ENCODE peak calls at places on chromosome 1, in eight cellular contexts. H, X, G, U, E, T, S and D are unnamed samples. For H3K36me3, the result is how much of the 10 kb centered on the place peaks cover.

GRCh38 chr1:77219166-77219887 is at the start of gene PIGK:
- DNase-seq in H (peak), E (peak), S (peak), X (peak), G (peak), T (peak), U (peak), D (peak)

GRCh38 chr1:38780133-38780532 is 79.4 kb downstream of the RRAGC start:
- DNase-seq in E (no peak), X (no peak), G (no peak), S (no peak), T (no peak), U (no peak), H (no peak), D (no peak)

GRCh38 chr1:30329802-30330557 is 393.4 kb downstream of the MATN1 start:
- DNase-seq in E (no peak), X (no peak), S (no peak), U (no peak), H (no peak), G (no peak), T (no peak), D (no peak)

GRCh38 chr1:229101011-229101410 is 169.9 kb upstream of the RAB4A start:
- DNase-seq in E (no peak), X (no peak), S (no peak), G (no peak), T (no peak), U (no peak), H (no peak), D (no peak)

GRCh38 chr1:219710529-219711194 is 97.8 kb upstream of the ZC3H11B start:
- DNase-seq in S (no peak), H (no peak), T (no peak), U (peak), G (no peak), X (no peak), E (no peak), D (peak)

GRCh38 chr1:89826594-89826993 is 5.8 kb downstream of the LRRC8D start:
- DNase-seq in T (no peak), H (no peak), U (no peak), X (no peak), S (no peak), E (no peak), G (no peak), D (peak)

GRCh38 chr1:37605061-37605650 is 9.4 kb upstream of the GNL2 start:
- DNase-seq in U (no peak), H (no peak), T (no peak), G (no peak), E (no peak), S (no peak), X (no peak), D (no peak)

GRCh38 chr1:200880212-200880611 is 7.4 kb downstream of the GPR25 start:
- DNase-seq in G (no peak), S (no peak), E (no peak), X (no peak), H (no peak), T (peak), U (no peak), D (no peak)

GRCh38 chr1:196302981-196303380 is 305.3 kb downstream of the KCNT2 start:
- DNase-seq in G (no peak), T (no peak), X (no peak), U (no peak), E (no peak), H (no peak), S (no peak), D (no peak)

GRCh38 chr1:225736651-225737097 is 41.0 kb upstream of the SRP9 start:
- DNase-seq in U (peak), H (no peak), T (no peak), E (no peak), X (no peak), S (no peak), G (no peak), D (peak)

GRCh38 chr1:21825393-21825792 is 13.3 kb downstream of the LDLRAD2 start:
- DNase-seq in X (peak), H (no peak), S (no peak), E (no peak), T (no peak), U (no peak), G (no peak), D (no peak)

GRCh38 chr1:191579019-191579418 is 579.2 kb upstream of the RGS18 start:
- DNase-seq in H (no peak), S (no peak), T (no peak), U (no peak), G (no peak), X (no peak), E (no peak), D (no peak)

GRCh38 chr1:212467843-212468482 is 35.2 kb downstream of the NENF start:
- DNase-seq in T (no peak), X (no peak), G (no peak), E (no peak), S (no peak), H (no peak), U (peak), D (no peak)

GRCh38 chr1:227942021-227942715 is 5.6 kb downstream of the WNT9A start:
- DNase-seq in X (peak), T (no peak), H (peak), S (no peak), G (no peak), E (no peak), U (no peak), D (no peak)

GRCh38 chr1:234879157-234880080 is 249.2 kb downstream of the TOMM20 start:
- DNase-seq in X (no peak), G (no peak), T (no peak), U (no peak), H (no peak), E (no peak), S (no peak), D (no peak)

GRCh38 chr1:36359383-36359782 is 26.3 kb downstream of the STK40 start:
- DNase-seq in X (no peak), E (no peak), S (no peak), G (no peak), T (no peak), U (no peak), H (no peak), D (no peak)

GRCh38 chr1:180181048-180181447 is 26.4 kb downstream of the QSOX1 start:
- DNase-seq in S (no peak), X (no peak), U (peak), E (no peak), G (no peak), H (no peak), T (no peak), D (no peak)

GRCh38 chr1:86848654-86849053 is 65.3 kb downstream of the SELENOF start:
- DNase-seq in H (no peak), E (no peak), X (no peak), T (no peak), G (no peak), U (peak), S (no peak), D (no peak)

GRCh38 chr1:2303016-2303775 is 75.1 kb downstream of the SKI start:
- DNase-seq in T (no peak), U (no peak), G (no peak), X (no peak), H (no peak), S (no peak), E (no peak), D (no peak)
- H3K36me3 ChIP-seq in T (under half), U (under half), G (under half), X (under half), H (under half), S (under half), E (half or more), D (under half)

DNA sequence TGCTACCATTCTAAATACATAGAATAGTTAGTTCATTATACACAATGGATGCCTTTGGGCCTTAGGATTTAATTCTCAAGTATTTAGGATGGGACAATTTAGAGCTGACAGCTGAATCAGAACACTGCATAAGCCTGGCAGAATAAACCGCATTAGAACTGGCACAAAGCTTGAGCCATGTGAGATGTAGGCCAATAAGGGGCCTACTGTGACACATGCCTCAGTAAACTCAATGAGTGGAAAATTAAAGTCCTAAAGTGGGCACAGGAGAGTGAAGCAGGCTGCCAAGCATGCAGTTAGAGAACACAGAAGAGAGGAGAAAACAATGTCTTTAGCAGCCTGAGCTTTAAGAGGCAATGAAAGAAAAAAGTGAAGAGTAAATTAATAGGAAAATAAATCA is 24.3 kb downstream of the SCYL3 start:
- DNase-seq in H (no peak), G (no peak), S (no peak), E (no peak), X (no peak), U (no peak), T (no peak), D (no peak)
- H3K36me3 ChIP-seq in H (under half), G (half or more), S (half or more), E (half or more), X (half or more), U (half or more), T (under half), D (under half)

DNA sequence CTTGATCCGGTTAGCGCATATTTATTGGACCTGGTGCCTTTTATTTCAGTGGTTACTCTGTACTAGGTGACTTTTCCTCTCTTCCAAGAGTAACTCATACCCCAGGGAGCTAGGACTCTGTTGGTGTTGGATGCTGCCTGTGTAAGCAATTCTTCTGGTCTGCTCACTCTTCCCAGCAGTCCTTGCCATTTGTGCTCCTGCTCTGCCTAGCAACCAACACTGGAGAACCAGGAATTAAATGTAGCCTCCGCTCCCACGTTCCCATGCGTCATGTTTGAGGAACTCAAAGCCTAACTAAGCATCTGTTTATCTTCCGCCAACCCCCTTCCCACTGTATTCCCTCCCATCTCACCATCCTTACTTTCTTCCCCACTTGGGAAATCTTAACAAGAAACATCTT is 65.7 kb upstream of the RAVER2 start:
- DNase-seq in S (no peak), E (no peak), X (no peak), T (no peak), H (no peak), G (no peak), U (no peak), D (no peak)
- H3K36me3 ChIP-seq in S (under half), E (under half), X (under half), T (under half), H (under half), G (under half), U (under half), D (under half)

GRCh38 chr1:113126207-113126606 is 53.2 kb downstream of the LRIG2 start:
- DNase-seq in X (no peak), T (no peak), G (no peak), U (no peak), S (no peak), E (no peak), H (no peak), D (no peak)

GRCh38 chr1:113125469-113125868 is 52.5 kb downstream of the LRIG2 start:
- DNase-seq in G (no peak), X (no peak), H (no peak), E (no peak), U (no peak), S (no peak), T (no peak), D (no peak)

GRCh38 chr1:113128116-113128515 is 55.1 kb downstream of the LRIG2 start:
- DNase-seq in H (no peak), S (no peak), U (no peak), E (no peak), X (no peak), T (no peak), G (no peak), D (no peak)

GRCh38 chr1:113124366-113124765 is 51.4 kb downstream of the LRIG2 start:
- DNase-seq in G (no peak), H (no peak), U (no peak), E (no peak), S (no peak), T (no peak), X (no peak), D (no peak)

DNA sequence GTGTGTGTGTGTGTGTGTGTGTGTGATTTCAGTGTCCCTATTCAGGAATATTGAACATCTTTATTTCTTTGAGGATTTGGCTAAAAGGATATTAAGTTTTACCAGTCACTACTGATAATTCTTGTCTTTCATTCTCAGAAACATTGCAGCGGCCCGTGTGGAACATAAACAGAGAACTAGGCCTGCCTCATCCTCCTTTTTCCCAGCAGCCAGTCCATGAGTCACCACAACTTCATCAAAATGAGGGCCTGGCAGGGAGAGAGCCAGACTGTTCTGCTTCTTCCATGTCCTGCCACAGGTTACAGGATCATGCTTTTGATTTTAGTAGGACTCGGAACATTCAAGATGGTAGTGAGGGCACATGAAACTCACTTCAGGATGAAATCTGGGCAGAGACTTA is 50.7 kb downstream of the LRIG2 start:
- DNase-seq in X (no peak), G (no peak), S (no peak), T (no peak), U (peak), E (no peak), H (no peak), D (no peak)
- H3K36me3 ChIP-seq in X (half or more), G (half or more), S (half or more), T (under half), U (half or more), E (half or more), H (under half), D (under half)

DNA sequence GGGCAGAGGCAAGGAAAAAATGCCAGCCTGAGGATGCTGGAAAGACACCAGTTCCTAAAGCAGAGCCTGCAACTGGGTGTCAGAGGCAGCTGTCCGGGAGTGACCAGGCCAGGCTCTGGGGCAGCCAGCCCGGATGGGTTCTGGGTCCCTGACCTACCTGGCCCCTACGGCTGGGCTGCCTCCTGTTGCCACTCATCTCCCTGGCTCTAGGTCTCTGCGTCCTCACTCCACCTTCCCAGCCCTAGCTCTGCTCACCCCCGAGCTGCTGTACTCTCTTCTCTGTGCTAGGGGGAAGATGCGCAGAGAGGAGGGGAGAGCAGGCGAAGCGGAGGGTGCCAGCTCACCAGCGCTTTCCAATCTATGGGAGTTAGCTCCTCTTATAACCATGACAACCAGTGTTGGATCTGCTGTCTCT is 9.0 kb downstream of the ARHGEF2 start:
- DNase-seq in S (no peak), X (peak), U (no peak), H (no peak), G (no peak), E (no peak), T (no peak), D (no peak)
- H3K36me3 ChIP-seq in S (half or more), X (under half), U (under half), H (under half), G (under half), E (half or more), T (half or more), D (under half)